ENCODE peak calls at places on chromosomes 6 and 20, in seven cellular contexts. Z is NCI-H1105; M is SK-N-SH; X is A549; C is stimulated activated effector memory CD8-positive, alpha-beta T cell treated with anti-CD3 and anti-CD28 coated beads, Interleukin-12 subunit alpha, Interleukin-12 subunit beta, amount 100 ng/mL, for 72 hours; I is GM13977; N is astrocyte of the spinal cord. Y is an unnamed sample.

GRCh38 chr20:46260480-46260879 is 47.8 kb downstream of the CDH22 start:
- DNase-seq in Z (no peak), I (no peak), C (no peak), X (no peak), M (no peak), N (no peak), Y (no peak)

GRCh38 chr20:47762699-47763098 is 22.6 kb downstream of the SULF2 start:
- DNase-seq in X (no peak), N (no peak), Z (no peak), C (no peak), I (no peak), M (peak), Y (no peak)

GRCh38 chr6:167112421-167112820 is 10.5 kb upstream of the CCR6 start:
- DNase-seq in M (no peak), C (no peak), X (no peak), I (no peak), N (no peak), Z (no peak), Y (no peak)

GRCh38 chr20:57654998-57655811 is 35.0 kb upstream of the ZBP1 start:
- DNase-seq in C (no peak), I (peak), N (no peak), X (peak), M (peak), Z (no peak), Y (no peak)

GRCh38 chr6:5266423-5266822 is 5.1 kb downstream of the FARS2 start:
- DNase-seq in I (no peak), X (no peak), M (no peak), Z (no peak), C (no peak), N (no peak), Y (no peak)

GRCh38 chr6:8005136-8005535 is 59.1 kb downstream of the BLOC1S5 start:
- DNase-seq in N (no peak), X (no peak), C (no peak), M (no peak), I (no peak), Z (no peak), Y (no peak)

GRCh38 chr20:45329497-45330319 is 18.5 kb downstream of the SDC4 start:
- DNase-seq in X (no peak), M (no peak), N (no peak), C (no peak), I (no peak), Z (no peak), Y (peak)

GRCh38 chr6:16472349-16473069 is 234.1 kb downstream of the GMPR start:
- DNase-seq in I (no peak), N (peak), C (no peak), X (peak), Z (no peak), M (no peak), Y (no peak)

GRCh38 chr6:162627362-162627761 is 100.2 kb downstream of the PRKN start:
- DNase-seq in Z (no peak), C (no peak), M (no peak), I (no peak), X (no peak), N (no peak), Y (no peak)

GRCh38 chr20:1897965-1898464 is 2.8 kb downstream of the SIRPA start:
- DNase-seq in I (peak), M (no peak), N (no peak), Z (no peak), C (no peak), X (no peak), Y (no peak)

GRCh38 chr20:19929749-19930148 is 87.4 kb upstream of the NAA20 start:
- DNase-seq in X (no peak), C (no peak), N (no peak), M (no peak), Z (no peak), I (no peak), Y (no peak)

GRCh38 chr20:31913431-31914157 is 38.3 kb downstream of the PDRG1 start:
- DNase-seq in C (no peak), X (no peak), I (no peak), N (no peak), Z (no peak), M (no peak), Y (no peak)

GRCh38 chr6:106199998-106200397 is 113.9 kb downstream of the PRDM1 start:
- DNase-seq in Z (no peak), N (peak), I (no peak), C (no peak), X (no peak), M (no peak), Y (no peak)

GRCh38 chr6:87674286-87674685 is 27.7 kb downstream of the AKIRIN2 start:
- DNase-seq in I (no peak), C (no peak), N (no peak), X (no peak), M (no peak), Z (no peak), Y (no peak)

GRCh38 chr6:36197739-36198221 is 1.2 kb downstream of the BRPF3 start:
- DNase-seq in N (no peak), M (no peak), Z (no peak), I (no peak), C (no peak), X (no peak), Y (peak)

GRCh38 chr20:64091762-64092161 is 7.6 kb upstream of the LKAAEAR1 start:
- DNase-seq in I (no peak), Z (no peak), C (no peak), N (no peak), M (peak), X (no peak), Y (no peak)

GRCh38 chr20:10240655-10241054 is 22.0 kb downstream of the SNAP25 start:
- DNase-seq in Z (no peak), X (no peak), C (no peak), N (no peak), I (no peak), M (no peak), Y (no peak)

GRCh38 chr6:46331461-46331860 is 159.8 kb downstream of the RCAN2 start:
- DNase-seq in I (no peak), N (no peak), M (no peak), Z (no peak), C (no peak), X (no peak), Y (no peak)